ENCODE peak calls at places on chromosomes 1 and 21, in nine cellular contexts. P is neural crest cell, M is tibial artery, I is right atrium auricular region, Y is fibroblast of the aortic adventitia, L is mesothelial cell of epicardium, Q is progenitor cell of endocrine pancreas, J is breast epithelium, E is cardiac muscle cell. B is an unnamed sample.

GRCh38 chr1:236522937-236523703 is 662 bp upstream of the LGALS8 start:
- DNase-seq in P (no peak), M (peak), I (no peak), Y (no peak), L (no peak), Q (peak), J (peak), E (no peak), B (no peak)

GRCh38 chr1:219299420-219299819 is 125.7 kb downstream of the LYPLAL1 start:
- DNase-seq in P (no peak), M (no peak), I (no peak), Y (peak), L (no peak), Q (no peak), J (no peak), E (no peak), B (no peak)

GRCh38 chr1:90876098-90876497 is 145.7 kb downstream of the ZNF644 start:
- DNase-seq in P (no peak), M (no peak), I (no peak), Y (no peak), L (no peak), Q (no peak), J (no peak), E (no peak), B (no peak)

GRCh38 chr1:46487818-46488218 is 1.8 kb upstream of the DMBX1 start:
- DNase-seq in P (no peak), M (no peak), I (no peak), Y (no peak), L (no peak), Q (no peak), J (no peak), E (peak), B (no peak)

GRCh38 chr1:151579436-151580225 is 32.2 kb upstream of the SNX27 start:
- DNase-seq in P (no peak), M (no peak), I (no peak), Y (peak), L (no peak), Q (no peak), J (no peak), E (no peak), B (no peak)

GRCh38 chr21:26887241-26887640 is 42.0 kb upstream of the ADAMTS1 start:
- DNase-seq in P (no peak), M (no peak), I (no peak), Y (peak), L (no peak), Q (no peak), J (no peak), E (no peak), B (no peak)

GRCh38 chr1:100774370-100774769 is 54.8 kb downstream of the VCAM1 start:
- DNase-seq in P (no peak), M (no peak), I (no peak), Y (no peak), L (no peak), Q (no peak), J (no peak), E (no peak), B (no peak)

GRCh38 chr1:161304927-161305871 is 4.6 kb downstream of the MPZ start:
- DNase-seq in P (no peak), M (no peak), I (no peak), Y (no peak), L (no peak), Q (no peak), J (no peak), E (no peak), B (no peak)

GRCh38 chr1:92778371-92778770 is 6.5 kb downstream of the EVI5 start:
- DNase-seq in P (no peak), M (no peak), I (no peak), Y (peak), L (no peak), Q (no peak), J (no peak), E (no peak), B (no peak)

GRCh38 chr1:12541274-12542137 is 76.5 kb downstream of the DHRS3 start:
- DNase-seq in P (no peak), M (peak), I (no peak), Y (peak), L (no peak), Q (no peak), J (peak), E (peak), B (peak)

GRCh38 chr1:26922201-26922729 is 722 bp downstream of the NUDC start:
- DNase-seq in P (no peak), M (no peak), I (no peak), Y (peak), L (no peak), Q (no peak), J (no peak), E (no peak), B (no peak)

GRCh38 chr1:21607549-21608529 is 61.3 kb downstream of the RAP1GAP start:
- DNase-seq in P (peak), M (no peak), I (peak), Y (peak), L (peak), Q (peak), J (no peak), E (peak), B (peak)

GRCh38 chr1:53705446-53706096 is 33.4 kb downstream of the GLIS1 start:
- DNase-seq in P (no peak), M (no peak), I (no peak), Y (no peak), L (no peak), Q (no peak), J (no peak), E (no peak), B (no peak)
- TF ChIP-seq CTCF in P (no peak), M (no peak), I (no peak), Y (no peak), L (no peak), Q (no peak), J (no peak), E (no peak), B (no peak)

GRCh38 chr1:36083635-36084501 is at the start of gene TEKT2:
- DNase-seq in P (peak), M (no peak), I (peak), Y (no peak), L (peak), Q (peak), J (no peak), E (peak), B (no peak)
- TF ChIP-seq CTCF in P (no peak), M (no peak), I (no peak), Y (no peak), L (no peak), Q (no peak), J (no peak), E (peak), B (no peak)

DNA sequence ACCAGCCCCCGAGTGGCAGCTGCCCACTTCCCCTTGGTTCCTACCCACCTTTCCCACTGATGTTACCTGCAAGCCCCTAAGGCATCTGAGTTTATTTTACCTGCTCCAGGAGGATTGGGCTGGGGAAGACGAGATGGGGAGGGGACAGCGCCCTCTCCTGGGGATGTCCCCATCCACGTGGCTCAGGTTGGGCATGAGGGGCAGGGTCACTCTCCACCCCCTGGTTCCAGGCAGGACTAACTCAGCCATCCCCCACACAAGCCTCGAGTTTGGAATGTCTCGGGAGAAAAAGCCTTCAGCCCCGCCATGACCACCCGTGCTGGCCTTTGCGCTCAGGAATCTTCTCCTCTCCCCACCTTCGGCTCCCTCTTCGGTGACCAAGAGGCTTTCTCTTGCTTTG is 90.0 kb downstream of the ARHGEF10L start:
- DNase-seq in P (no peak), M (no peak), I (no peak), Y (no peak), L (no peak), Q (no peak), J (no peak), E (no peak), B (no peak)
- TF ChIP-seq CTCF in P (peak), M (peak), I (peak), Y (no peak), L (no peak), Q (peak), J (no peak), E (peak), B (peak)

GRCh38 chr1:211382714-211383480 is 56.3 kb downstream of the TRAF5 start:
- DNase-seq in P (peak), M (peak), I (peak), Y (peak), L (peak), Q (peak), J (peak), E (peak), B (peak)
- TF ChIP-seq CTCF in P (no peak), M (no peak), I (no peak), Y (no peak), L (no peak), Q (no peak), J (no peak), E (no peak), B (no peak)

DNA sequence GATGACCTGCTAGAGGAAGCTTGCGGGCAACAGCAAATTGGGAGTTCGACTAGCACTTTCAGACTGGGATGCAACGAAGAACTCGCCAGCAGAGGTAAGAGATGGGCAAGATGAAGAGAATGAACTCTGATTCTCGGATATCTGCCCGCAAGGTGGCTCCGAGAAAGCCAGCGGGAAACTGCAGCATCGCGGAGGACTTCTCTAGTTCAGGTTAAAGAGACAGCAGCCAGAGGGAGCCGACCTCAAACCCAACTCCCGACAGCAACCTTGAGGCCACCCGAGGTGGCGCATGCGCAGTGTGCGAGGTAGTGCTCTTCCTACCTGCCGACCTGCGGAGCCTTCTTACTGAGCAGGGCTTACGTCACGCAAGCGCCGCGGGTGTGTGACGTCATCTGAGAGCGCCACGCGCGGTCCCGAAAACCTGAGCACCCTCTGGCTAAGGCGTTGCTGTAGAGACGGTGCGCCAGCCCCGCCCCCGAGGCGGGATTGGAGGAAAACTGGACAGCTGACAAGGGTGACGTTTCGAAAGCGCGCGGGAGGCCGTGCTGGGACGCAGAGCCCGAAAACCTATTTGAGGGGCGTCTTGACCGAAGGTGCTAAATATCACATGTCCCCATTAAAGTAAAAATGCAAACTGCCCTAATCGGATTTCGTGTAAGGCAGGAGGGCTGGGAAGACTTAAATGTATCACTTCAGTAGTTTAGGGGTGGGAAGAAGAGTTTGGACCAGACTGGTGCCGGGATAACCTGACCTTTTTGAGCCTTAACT is 110.5 kb upstream of the SLC25A33 start:
- DNase-seq in P (peak), M (peak), I (peak), Y (peak), L (peak), Q (peak), J (peak), E (peak), B (peak)
- TF ChIP-seq CTCF in P (peak), M (no peak), I (peak), Y (no peak), L (no peak), Q (peak), J (peak), E (no peak), B (peak)

GRCh38 chr1:218259800-218260199 is 25.3 kb upstream of the RRP15 start:
- DNase-seq in P (no peak), M (no peak), I (no peak), Y (no peak), L (no peak), Q (no peak), J (no peak), E (peak), B (no peak)
- TF ChIP-seq CTCF in P (peak), M (no peak), I (no peak), Y (no peak), L (no peak), Q (peak), J (no peak), E (no peak), B (peak)

B was measured in RWPE2.